ENCODE peak calls at places on chromosomes 4 and X, in nine cellular contexts. Y is NCI-H1105 treated with DMSO at 0.1 percent for 48 hours; D is substantia nigra; T is HEK293T; L is NCI-H1417; N is stimulated activated CD4-positive, alpha-beta T cell treated with anti-CD3 and anti-CD28 coated beads, Interleukin-4, amount 100 ng/mL, for 24 hours; X is hepatic stellate cell; V is mammary epithelial cell; B is pancreas. O is an unnamed sample.

GRCh38 chrX:41184312-41184711 is 99.1 kb downstream of the USP9X start:
- DNase-seq in B (no peak), L (no peak), N (no peak), Y (no peak), T (no peak), D (no peak), X (no peak), V (no peak), O (no peak)

GRCh38 chr4:184267673-184268573 is 50.2 kb upstream of the ENPP6 start:
- DNase-seq in X (peak), V (peak), N (peak), Y (no peak), D (no peak), T (no peak), B (no peak), L (no peak), O (no peak)

GRCh38 chrX:112259375-112259774 is 176.8 kb upstream of the TRPC5 start:
- DNase-seq in T (no peak), L (no peak), D (no peak), N (no peak), Y (no peak), V (no peak), B (no peak), X (no peak), O (no peak)

GRCh38 chrX:132954323-132954722 is 4.1 kb downstream of the HS6ST2 start:
- DNase-seq in L (no peak), Y (no peak), X (no peak), T (no peak), D (no peak), N (no peak), V (no peak), B (no peak), O (no peak)

GRCh38 chr4:37693450-37694190 is 7.4 kb upstream of the RELL1 start:
- DNase-seq in B (no peak), V (peak), L (no peak), Y (no peak), T (no peak), N (no peak), X (peak), D (no peak), O (no peak)

GRCh38 chr4:74203467-74203866 is 45.5 kb downstream of the MTHFD2L start:
- DNase-seq in B (no peak), X (no peak), V (no peak), Y (no peak), D (no peak), N (no peak), L (no peak), T (no peak), O (no peak)

GRCh38 chr4:153933851-153934688 is 145.2 kb upstream of the SFRP2 start:
- DNase-seq in B (no peak), D (no peak), X (no peak), V (no peak), Y (no peak), L (no peak), N (no peak), T (no peak), O (no peak)

GRCh38 chr4:121669163-121669550 is 27.6 kb downstream of the ANXA5 start:
- DNase-seq in B (no peak), L (no peak), D (no peak), V (no peak), Y (no peak), T (no peak), N (no peak), X (no peak), O (no peak)

GRCh38 chrX:47148946-47149345 is 3.9 kb downstream of the RBM10 start:
- DNase-seq in L (no peak), X (no peak), D (no peak), B (no peak), T (no peak), V (no peak), N (peak), Y (no peak), O (no peak)

GRCh38 chr4:67892905-67893304 is 9.1 kb upstream of the TMPRSS11D start:
- DNase-seq in V (no peak), B (no peak), T (peak), Y (no peak), L (no peak), X (no peak), N (no peak), D (no peak), O (no peak)

GRCh38 chrX:71545364-71545763 is 12.5 kb downstream of the OGT start:
- DNase-seq in B (no peak), N (no peak), Y (no peak), T (no peak), L (no peak), D (no peak), V (no peak), X (no peak), O (no peak)

GRCh38 chr4:183099537-183100297 is 660 bp downstream of the WWC2 start:
- DNase-seq in N (peak), B (peak), V (peak), T (peak), D (no peak), L (no peak), X (peak), Y (peak), O (no peak)

GRCh38 chr4:100075486-100076270 is 114.6 kb downstream of the DDIT4L start:
- DNase-seq in T (no peak), V (peak), Y (no peak), X (no peak), L (no peak), D (no peak), N (no peak), B (no peak), O (no peak)

GRCh38 chr4:141307241-141307689 is 86.6 kb downstream of the ZNF330 start:
- DNase-seq in B (no peak), X (peak), T (peak), N (peak), L (peak), V (peak), Y (peak), D (peak), O (peak)

GRCh38 chrX:54821310-54821709 is 13.8 kb downstream of the MAGED2 start:
- DNase-seq in Y (no peak), B (no peak), X (no peak), V (no peak), N (no peak), L (no peak), T (no peak), D (no peak), O (no peak)

GRCh38 chr4:78059524-78059889 is 2.4 kb downstream of the FRAS1 start:
- DNase-seq in B (peak), D (no peak), L (peak), X (peak), Y (peak), N (no peak), T (peak), V (peak), O (peak)

GRCh38 chr4:3415471-3416141 is 26.2 kb upstream of the HGFAC start:
- DNase-seq in N (no peak), B (no peak), L (no peak), Y (no peak), V (no peak), T (no peak), X (no peak), D (no peak), O (no peak)